ENCODE peak calls at places on chromosome 4, in ten cellular contexts. B is Right ventricle myocardium superior; Z is Caki2; L is NAMALWA; S is NT2/D1; M is NCI-H1105; P is HT-29; D is kidney tubule cell; F is KG1; I is activated CD8-positive, alpha-beta memory T cell treated with anti-CD3 and anti-CD28 coated beads for 48 hours. V is an unnamed sample.

GRCh38 chr4:121777625-121778024 is 12.7 kb upstream of the SMIM43 start:
- DNase-seq in B (no peak), Z (peak; percentile 27), I (no peak), F (no peak), D (peak; percentile 91), P (no peak), S (no peak), M (no peak), L (no peak), V (peak; percentile 59)

GRCh38 chr4:60657802-60658201 is 542.3 kb upstream of the ADGRL3 start:
- DNase-seq in F (no peak), Z (no peak), P (no peak), B (no peak), D (no peak), L (no peak), M (no peak), I (no peak), S (no peak), V (no peak)

GRCh38 chr4:158775091-158775651 is 6.3 kb downstream of the FNIP2 start:
- DNase-seq in L (no peak), M (no peak), P (peak; percentile 28), D (peak; percentile 55), S (no peak), F (no peak), Z (peak; percentile 50), I (no peak), B (no peak), V (no peak)

GRCh38 chr4:183431614-183432013 is 12.8 kb upstream of the CDKN2AIP start:
- DNase-seq in I (no peak), M (no peak), F (no peak), S (no peak), P (no peak), D (no peak), Z (no peak), L (no peak), B (no peak), V (no peak)

GRCh38 chr4:147740176-147740575 is 8.3 kb downstream of the ARHGAP10 start:
- DNase-seq in D (no peak), L (no peak), B (no peak), Z (no peak), F (no peak), S (no peak), I (no peak), P (no peak), M (no peak), V (no peak)

GRCh38 chr4:182862166-182862875 is 54.9 kb downstream of the DCTD start:
- DNase-seq in B (no peak), Z (no peak), I (no peak), D (peak; percentile 26), S (no peak), P (no peak), F (no peak), M (peak; percentile 42), L (no peak), V (no peak)

GRCh38 chr4:85722806-85723205 is 247.9 kb downstream of the ARHGAP24 start:
- DNase-seq in L (no peak), I (no peak), M (no peak), F (no peak), Z (no peak), P (no peak), S (no peak), B (no peak), D (no peak), V (no peak)

GRCh38 chr4:130336585-130337217 is 1240.7 kb downstream of the C4orf33 start:
- DNase-seq in I (no peak), D (peak; percentile 36), S (no peak), M (no peak), P (peak; percentile 32), F (no peak), L (peak; percentile 64), Z (no peak), B (no peak), V (no peak)

GRCh38 chr4:158914178-158914577 is 145.4 kb downstream of the FNIP2 start:
- DNase-seq in S (no peak), F (no peak), P (no peak), Z (peak; percentile 31), D (peak; percentile 68), B (no peak), I (no peak), M (no peak), L (no peak), V (no peak)

GRCh38 chr4:10007772-10008171 is 13.5 kb downstream of the SLC2A9 start:
- DNase-seq in L (no peak), F (no peak), M (no peak), I (no peak), D (no peak), S (no peak), B (no peak), P (no peak), Z (no peak), V (no peak)

GRCh38 chr4:27787195-27787594 is 926.6 kb downstream of the STIM2 start:
- DNase-seq in P (peak; percentile 14), L (no peak), I (no peak), S (no peak), B (no peak), D (no peak), F (no peak), Z (no peak), M (no peak), V (no peak)

GRCh38 chr4:128574706-128575105 is 234.8 kb upstream of the JADE1 start:
- DNase-seq in Z (peak; percentile 62), M (peak; percentile 16), L (peak; percentile 79), F (peak; percentile 51), S (peak; percentile 59), P (peak; percentile 77), B (peak; percentile 55), D (peak; percentile 91), I (peak; percentile 44), V (peak; percentile 31)

GRCh38 chr4:133719098-133719497 is 482.5 kb downstream of the PABPC4L start:
- DNase-seq in I (no peak), Z (no peak), L (no peak), B (no peak), F (no peak), D (no peak), P (no peak), M (no peak), S (no peak), V (no peak)

GRCh38 chr4:110289601-110290100 is 91.2 kb upstream of the ELOVL6 start:
- DNase-seq in Z (no peak), B (no peak), M (no peak), L (no peak), F (no peak), I (no peak), D (no peak), S (peak; percentile 5), P (no peak), V (no peak)

GRCh38 chr4:186981161-186981560 is 257.5 kb upstream of the FAT1 start:
- DNase-seq in B (no peak), Z (no peak), S (no peak), M (no peak), D (no peak), F (no peak), P (no peak), I (no peak), L (no peak), V (no peak)

GRCh38 chr4:20418865-20419451 is 167.3 kb downstream of the SLIT2 start:
- DNase-seq in M (no peak), F (peak; percentile 39), B (no peak), I (no peak), P (peak; percentile 51), S (no peak), L (peak; percentile 81), D (peak; percentile 71), Z (peak; percentile 42), V (no peak)

GRCh38 chr4:43330288-43330687 is 437.8 kb downstream of the GRXCR1 start:
- DNase-seq in I (no peak), S (no peak), Z (no peak), F (no peak), P (no peak), L (no peak), B (no peak), D (peak; percentile 58), M (no peak), V (peak; percentile 76)

GRCh38 chr4:17055788-17056187 is 157.3 kb upstream of the LDB2 start:
- DNase-seq in L (no peak), F (no peak), M (no peak), S (no peak), P (no peak), B (no peak), D (peak; percentile 47), Z (no peak), I (no peak), V (peak; percentile 72)

GRCh38 chr4:148514041-148514440 is 71.8 kb upstream of the NR3C2 start:
- DNase-seq in S (no peak), M (no peak), I (no peak), D (peak; percentile 6), F (no peak), P (no peak), L (no peak), B (no peak), Z (no peak), V (no peak)